ENCODE peak calls at places on chromosomes 1 and 21, in six cellular contexts. X is stomach, A is BJ, T is uterus, C is ovary, P is heart right ventricle. Q is an unnamed sample.

GRCh38 chr21:38386967-38387366 is 111.3 kb downstream of the ERG start:
- DNase-seq in X (no peak), A (no peak), T (no peak), C (no peak), P (no peak), Q (no peak)

GRCh38 chr1:227728059-227728891 is 6.8 kb downstream of the JMJD4 start:
- DNase-seq in X (peak), A (no peak), T (peak), C (peak), P (peak), Q (peak)

GRCh38 chr1:69898403-69898947 is 306.9 kb downstream of the LRRC40 start:
- DNase-seq in X (no peak), A (no peak), T (no peak), C (no peak), P (no peak), Q (no peak)

GRCh38 chr1:228344631-228345072 is 62.0 kb downstream of the TRIM11 start:
- DNase-seq in X (no peak), A (no peak), T (peak), C (no peak), P (no peak), Q (no peak)

GRCh38 chr1:17617787-17618557 is 78.5 kb downstream of the ARHGEF10L start:
- DNase-seq in X (no peak), A (no peak), T (peak), C (no peak), P (peak), Q (no peak)

GRCh38 chr1:243748706-243749283 is 101.2 kb downstream of the AKT3 start:
- DNase-seq in X (no peak), A (no peak), T (peak), C (no peak), P (peak), Q (peak)

GRCh38 chr1:58576727-58577675 is at the start of gene TACSTD2:
- DNase-seq in X (peak), A (no peak), T (no peak), C (no peak), P (no peak), Q (no peak)

GRCh38 chr1:11156441-11156840 is 32.7 kb upstream of the ANGPTL7 start:
- DNase-seq in X (no peak), A (no peak), T (no peak), C (no peak), P (no peak), Q (no peak)

GRCh38 chr1:24968941-24969585 is 39.0 kb upstream of the RUNX3 start:
- DNase-seq in X (no peak), A (no peak), T (no peak), C (no peak), P (no peak), Q (no peak)

GRCh38 chr21:10272216-10272615 is 249.2 kb upstream of the TPTE start:
- DNase-seq in X (no peak), A (no peak), T (no peak), C (no peak), P (no peak), Q (peak)

GRCh38 chr1:246608616-246609376 is 42.5 kb downstream of the CNST start:
- DNase-seq in X (peak), A (peak), T (peak), C (peak), P (peak), Q (peak)

GRCh38 chr1:69710484-69710883 is 142.8 kb downstream of the LRRC7 start:
- DNase-seq in X (no peak), A (no peak), T (no peak), C (no peak), P (no peak), Q (no peak)

GRCh38 chr1:1168451-1169411 is 4.9 kb upstream of the TTLL10 start:
- DNase-seq in X (no peak), A (no peak), T (no peak), C (no peak), P (no peak), Q (no peak)

GRCh38 chr21:46145159-46145839 is 10.1 kb downstream of the FTCD start:
- DNase-seq in X (no peak), A (no peak), T (peak), C (peak), P (no peak), Q (no peak)

GRCh38 chr1:184953600-184954219 is 20.6 kb downstream of the NIBAN1 start:
- DNase-seq in X (no peak), A (no peak), T (no peak), C (no peak), P (no peak), Q (no peak)

GRCh38 chr1:110746644-110747259 is 72.0 kb upstream of the KCNA3 start:
- DNase-seq in X (no peak), A (no peak), T (no peak), C (peak), P (peak), Q (peak)

GRCh38 chr1:15384301-15384901 is 25.3 kb upstream of the EFHD2 start:
- DNase-seq in X (peak), A (no peak), T (no peak), C (no peak), P (no peak), Q (no peak)

GRCh38 chr1:231040019-231040799 is at the start of gene FAM89A:
- DNase-seq in X (peak), A (no peak), T (peak), C (peak), P (peak), Q (no peak)

GRCh38 chr21:38712076-38712475 is 93.7 kb upstream of the ETS2 start:
- DNase-seq in X (no peak), A (no peak), T (no peak), C (no peak), P (peak), Q (peak)

GRCh38 chr1:59674605-59675004 is 140.1 kb upstream of the HOOK1 start:
- DNase-seq in X (no peak), A (no peak), T (peak), C (no peak), P (no peak), Q (no peak)

GRCh38 chr1:177872563-177872900 is 97.3 kb downstream of the SEC16B start:
- DNase-seq in X (no peak), A (no peak), T (no peak), C (no peak), P (no peak), Q (no peak)

GRCh38 chr1:206116191-206116872 is 856 bp downstream of the AVPR1B start:
- DNase-seq in X (no peak), A (no peak), T (no peak), C (no peak), P (no peak), Q (no peak)

GRCh38 chr1:40926441-40926840 is 53.1 kb upstream of the CTPS1 start:
- DNase-seq in X (no peak), A (no peak), T (no peak), C (no peak), P (no peak), Q (no peak)

GRCh38 chr1:92877792-92878191 is 46.0 kb downstream of the RPL5 start:
- DNase-seq in X (no peak), A (no peak), T (no peak), C (no peak), P (no peak), Q (no peak)

GRCh38 chr1:154572433-154573167 is 5.0 kb downstream of the CHRNB2 start:
- DNase-seq in X (no peak), A (no peak), T (no peak), C (no peak), P (no peak), Q (no peak)

GRCh38 chr1:26031196-26031902 is 9.8 kb downstream of the EXTL1 start:
- DNase-seq in X (no peak), A (no peak), T (no peak), C (no peak), P (no peak), Q (peak)

GRCh38 chr1:51956528-51957509 is 33.7 kb downstream of the RAB3B start:
- DNase-seq in X (no peak), A (no peak), T (no peak), C (no peak), P (no peak), Q (no peak)

GRCh38 chr1:182556279-182556678 is 32.8 kb downstream of the RNASEL start:
- DNase-seq in X (no peak), A (no peak), T (no peak), C (no peak), P (no peak), Q (no peak)

GRCh38 chr21:46153259-46154154 is 1.9 kb downstream of the FTCD start:
- DNase-seq in X (peak), A (no peak), T (peak), C (peak), P (no peak), Q (no peak)

GRCh38 chr1:4048076-4048475 is 148.0 kb upstream of the C1orf174 start:
- DNase-seq in X (no peak), A (no peak), T (no peak), C (no peak), P (no peak), Q (no peak)

GRCh38 chr1:32761253-32761877 is 55.8 kb downstream of the YARS1 start:
- DNase-seq in X (peak), A (no peak), T (peak), C (peak), P (no peak), Q (no peak)

GRCh38 chr1:149934326-149934725 is 2.4 kb downstream of the MTMR11 start:
- DNase-seq in X (no peak), A (no peak), T (no peak), C (no peak), P (no peak), Q (no peak)

GRCh38 chr21:33121715-33122475 is 52.0 kb downstream of the OLIG1 start:
- DNase-seq in X (no peak), A (no peak), T (no peak), C (no peak), P (no peak), Q (no peak)

GRCh38 chr21:45556645-45557601 is 14.7 kb upstream of the SLC19A1 start:
- DNase-seq in X (no peak), A (no peak), T (no peak), C (peak), P (no peak), Q (no peak)

GRCh38 chr1:169044296-169044695 is 62.2 kb upstream of the ATP1B1 start:
- DNase-seq in X (no peak), A (no peak), T (no peak), C (no peak), P (no peak), Q (no peak)

GRCh38 chr1:101198842-101199636 is 37.8 kb upstream of the S1PR1 start:
- DNase-seq in X (no peak), A (no peak), T (no peak), C (no peak), P (no peak), Q (no peak)

GRCh38 chr1:31785020-31785946 is 21.1 kb upstream of the ADGRB2 start:
- DNase-seq in X (no peak), A (no peak), T (no peak), C (peak), P (no peak), Q (no peak)

GRCh38 chr1:227899141-227899819 is 48.5 kb downstream of the WNT9A start:
- DNase-seq in X (no peak), A (no peak), T (peak), C (peak), P (no peak), Q (no peak)

GRCh38 chr1:67213164-67213563 is 46.9 kb downstream of the IL23R start:
- DNase-seq in X (no peak), A (no peak), T (no peak), C (no peak), P (no peak), Q (no peak)
- TF ChIP-seq CTCF in X (peak), A (peak), T (no peak), C (no peak), P (peak), Q (peak)

GRCh38 chr1:220789532-220790147 is 2.9 kb downstream of the MTARC1 start:
- DNase-seq in X (no peak), A (no peak), T (no peak), C (no peak), P (no peak), Q (no peak)
- H3K4me3 ChIP-seq in X (no peak), A (no peak), T (no peak), C (no peak), P (no peak), Q (no peak)

GRCh38 chr21:32099812-32100416 is 178.9 kb downstream of the MIS18A start:
- DNase-seq in X (no peak), A (no peak), T (no peak), C (no peak), P (no peak), Q (no peak)
- TF ChIP-seq CTCF in X (no peak), A (no peak), T (no peak), C (no peak), P (no peak), Q (peak)

DNA sequence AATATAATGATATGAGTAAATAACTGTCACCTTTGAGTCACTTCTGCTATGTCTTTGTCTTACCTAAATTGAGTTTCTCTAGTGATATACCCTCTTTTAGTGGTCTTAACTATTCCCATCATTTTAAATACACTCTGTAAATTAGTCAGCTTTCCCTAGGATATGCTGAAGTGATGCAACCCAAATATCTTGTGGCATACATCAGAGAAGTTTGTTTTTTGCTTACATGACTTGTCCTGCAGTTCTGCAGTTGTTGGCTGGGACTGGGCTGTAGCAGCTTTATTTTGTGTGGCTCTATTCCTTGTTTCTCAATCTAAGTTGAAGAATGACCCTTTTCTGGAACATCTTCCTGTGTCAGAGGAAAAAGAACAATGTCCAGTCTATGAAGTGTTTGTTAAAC is 76.4 kb downstream of the TTC3 start:
- DNase-seq in X (no peak), A (peak), T (no peak), C (no peak), P (no peak), Q (no peak)
- H3K4me3 ChIP-seq in X (no peak), A (no peak), T (no peak), C (no peak), P (no peak), Q (no peak)

Q was measured in HFF-Myc.